ENCODE peak calls at places on chromosomes 4 and X, in nine cellular contexts. O is heart right ventricle, P is fibroblast of the aortic adventitia, E is A673, H is A549, R is GM23248, Y is left ventricle myocardium inferior, L is HFF-Myc, Z is AG09309. M is an unnamed sample.

GRCh38 chrX:39941332-39941920 is 156.3 kb downstream of the BCOR start:
- DNase-seq in O (no peak), H (no peak), R (no peak), Y (no peak), E (peak; percentile 83), Z (no peak), L (no peak), P (no peak), M (no peak)

GRCh38 chr4:16443504-16444088 is 217.3 kb upstream of the TAPT1 start:
- DNase-seq in O (peak; percentile 6), Y (no peak), E (peak; percentile 74), P (peak; percentile 64), H (peak; percentile 27), L (peak; percentile 19), R (peak; percentile 58), Z (no peak), M (peak; percentile 69)

GRCh38 chr4:168654206-168655174 is 157.6 kb downstream of the PALLD start:
- DNase-seq in Z (no peak), E (no peak), Y (no peak), H (no peak), O (no peak), P (no peak), R (no peak), L (no peak), M (no peak)

GRCh38 chrX:116756960-116757359 is 294.2 kb upstream of the CT83 start:
- DNase-seq in L (no peak), Z (no peak), E (no peak), Y (no peak), P (no peak), O (no peak), H (no peak), R (no peak), M (no peak)

GRCh38 chr4:158796370-158797140 is 27.7 kb downstream of the FNIP2 start:
- DNase-seq in H (no peak), O (no peak), P (peak; percentile 42), E (no peak), L (no peak), Z (no peak), Y (no peak), R (peak; percentile 85), M (no peak)

GRCh38 chrX:132367984-132368383 is 120.9 kb downstream of the MBNL3 start:
- DNase-seq in E (no peak), P (no peak), H (no peak), L (no peak), Y (no peak), R (no peak), Z (no peak), O (no peak), M (no peak)

GRCh38 chr4:154491731-154492249 is at the start of gene DCHS2:
- DNase-seq in P (no peak), H (peak; percentile 12), R (peak; percentile 13), Y (peak; percentile 18), L (no peak), E (peak; percentile 2), Z (no peak), O (no peak), M (no peak)

GRCh38 chr4:4855293-4856070 is 4.0 kb upstream of the MSX1 start:
- DNase-seq in H (no peak), Y (no peak), P (no peak), Z (no peak), O (no peak), L (no peak), E (no peak), R (no peak), M (no peak)

GRCh38 chr4:143625632-143626031 is 74.8 kb downstream of the FREM3 start:
- DNase-seq in R (no peak), P (no peak), E (no peak), L (no peak), O (no peak), Y (no peak), H (no peak), Z (no peak), M (no peak)

GRCh38 chr4:188015025-188015778 is 19.6 kb downstream of the ZFP42 start:
- DNase-seq in Y (no peak), L (no peak), P (no peak), R (no peak), H (no peak), O (no peak), E (peak; percentile 35), Z (no peak), M (no peak)

GRCh38 chr4:109945056-109945455 is 32.4 kb downstream of the EGF start:
- DNase-seq in R (peak; percentile 34), H (peak; percentile 46), Z (no peak), Y (no peak), P (no peak), E (no peak), L (no peak), O (no peak), M (no peak)

GRCh38 chr4:48031802-48032525 is 15.4 kb downstream of the NIPAL1 start:
- DNase-seq in R (peak; percentile 10), Y (no peak), E (peak; percentile 17), P (peak; percentile 97), H (no peak), Z (no peak), L (no peak), O (peak; percentile 36), M (peak; percentile 76)

GRCh38 chr4:3294401-3295241 is 1.8 kb downstream of the RGS12 start:
- DNase-seq in P (no peak), E (no peak), Z (no peak), R (no peak), H (no peak), O (no peak), L (no peak), Y (no peak), M (no peak)
- H3K4me3 ChIP-seq in P (peak overlapping the region; percentile 80), E (peak overlapping the region; percentile 80), Z (no peak overlapping the region), R (peak overlapping the region; percentile 89), H (no peak overlapping the region), O (peak overlapping the region; percentile 69), L (peak overlapping the region; percentile 62), Y (peak overlapping the region; percentile 98), M (peak overlapping the region; percentile 76)

GRCh38 chr4:123952530-123953274 is 556.1 kb downstream of the SPRY1 start:
- DNase-seq in H (no peak), E (no peak), O (no peak), P (peak; percentile 72), L (no peak), Z (no peak), Y (no peak), R (peak; percentile 74), M (peak; percentile 74)
- H3K4me3 ChIP-seq in H (no peak overlapping the region), E (no peak overlapping the region), O (no peak overlapping the region), P (no peak overlapping the region), L (no peak overlapping the region), Z (no peak overlapping the region), Y (no peak overlapping the region), R (peak overlapping the region; percentile 42), M (no peak overlapping the region)

GRCh38 chrX:147174596-147174995 is 360.1 kb upstream of the CXorf51A start:
- DNase-seq in E (no peak), L (no peak), P (no peak), R (no peak), H (no peak), Y (no peak), O (no peak), Z (no peak), M (no peak)

DNA sequence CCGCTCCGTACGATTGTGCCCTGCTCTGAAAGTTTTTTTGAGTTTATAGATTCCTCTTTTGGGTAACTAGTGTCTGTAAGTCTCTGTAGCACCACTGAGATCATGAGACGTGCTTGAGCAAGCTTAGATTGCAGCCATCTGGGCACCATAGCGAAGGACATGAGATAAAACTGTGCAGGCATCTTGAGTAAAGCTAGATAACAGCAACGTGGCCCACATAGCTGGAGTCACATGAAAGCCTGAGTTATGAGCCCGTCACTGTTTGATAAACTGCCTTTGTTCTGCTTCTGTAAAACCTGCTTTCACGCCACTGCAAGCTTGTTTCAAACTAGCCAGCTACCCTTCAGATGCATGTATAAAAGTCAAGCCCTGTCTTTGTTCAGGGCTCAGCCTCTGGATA is 359.0 kb upstream of the CXorf51A start:
- DNase-seq in O (no peak), P (no peak), R (no peak), L (no peak), E (no peak), Z (no peak), Y (no peak), H (no peak), M (no peak)
- H3K4me3 ChIP-seq in O (no peak overlapping the region), P (no peak overlapping the region), R (no peak overlapping the region), L (no peak overlapping the region), E (no peak overlapping the region), Z (no peak overlapping the region), Y (no peak overlapping the region), H (no peak overlapping the region), M (no peak overlapping the region)

GRCh38 chr4:88458091-88458740 is 1.3 kb downstream of the HERC5 start:
- DNase-seq in E (no peak), R (no peak), Y (no peak), H (no peak), L (no peak), P (no peak), Z (no peak), O (no peak), M (no peak)
- H3K4me3 ChIP-seq in E (no peak overlapping the region), R (no peak overlapping the region), Y (peak overlapping the region; percentile 77), H (no peak overlapping the region), L (no peak overlapping the region), P (no peak overlapping the region), Z (no peak overlapping the region), O (peak overlapping the region; percentile 67), M (no peak overlapping the region)

GRCh38 chr4:1723131-1723801 is 1.9 kb downstream of the TACC3 start:
- DNase-seq in R (no peak), P (no peak), H (no peak), O (no peak), E (no peak), L (no peak), Z (no peak), Y (no peak), M (no peak)

GRCh38 chr4:1725521-1725920 is 4.2 kb downstream of the TACC3 start:
- DNase-seq in P (no peak), H (no peak), O (no peak), R (no peak), L (no peak), Z (no peak), E (no peak), Y (peak; percentile 12), M (no peak)

GRCh38 chr4:1728061-1728980 is 7.0 kb downstream of the TACC3 start:
- DNase-seq in P (no peak), Y (no peak), L (no peak), O (no peak), R (no peak), E (no peak), H (no peak), Z (no peak), M (no peak)

GRCh38 chr4:1727117-1728031 is 6.1 kb downstream of the TACC3 start:
- DNase-seq in Y (peak; percentile 83), E (peak; percentile 67), O (peak; percentile 83), L (peak; percentile 65), Z (no peak), P (peak; percentile 62), R (peak; percentile 69), H (peak; percentile 56), M (peak; percentile 81)

DNA sequence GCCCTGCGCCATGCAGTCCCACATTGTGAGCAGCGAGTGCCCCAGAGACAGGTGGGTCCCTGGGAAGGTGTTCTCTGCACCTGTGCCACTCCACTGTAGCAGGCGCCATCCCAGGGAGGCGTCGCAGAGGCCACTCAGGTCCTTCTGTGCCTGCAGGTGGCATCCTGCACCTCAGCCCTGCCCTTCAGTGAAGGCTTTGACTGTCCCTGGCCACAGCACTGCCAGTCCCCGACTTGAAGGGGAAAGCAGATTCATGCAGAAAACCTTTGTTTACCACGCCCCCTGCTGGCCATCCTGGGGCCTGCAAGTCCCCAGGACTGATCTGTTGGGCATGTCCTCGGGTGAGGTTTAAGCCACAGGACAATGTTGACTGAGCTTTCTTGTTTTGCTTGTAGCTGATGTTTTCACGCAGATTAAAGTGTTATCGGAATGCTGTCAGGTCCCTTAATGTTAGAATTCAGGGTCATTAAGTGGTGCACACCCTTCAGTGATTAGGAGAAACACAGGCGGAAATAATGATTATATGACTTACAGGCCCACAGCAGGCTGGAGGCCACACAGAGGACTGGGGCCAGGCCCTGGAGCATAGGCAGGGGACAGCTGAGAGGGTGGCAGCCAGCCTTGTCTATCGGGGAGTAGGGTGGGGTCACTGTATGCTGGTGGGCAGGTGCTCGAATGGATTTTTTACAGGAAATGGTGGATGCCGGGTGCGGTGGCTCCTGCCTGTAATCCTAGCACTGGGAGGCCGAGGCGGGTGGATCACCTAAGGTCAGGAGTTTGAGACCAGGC is 5.0 kb downstream of the TACC3 start:
- DNase-seq in P (peak; percentile 83), Y (peak; percentile 90), H (peak; percentile 69), E (peak; percentile 91), L (peak; percentile 66), Z (no peak), O (peak; percentile 89), R (peak; percentile 73), M (peak; percentile 88)
- H3K4me3 ChIP-seq in P (no peak overlapping the region), Y (no peak overlapping the region), H (no peak overlapping the region), E (no peak overlapping the region), L (no peak overlapping the region), Z (no peak overlapping the region), O (no peak overlapping the region), R (no peak overlapping the region), M (no peak overlapping the region)

M was measured in fibroblast of pulmonary artery.